ENCODE peak calls at places on chromosomes 11 and 22, in nine cellular contexts. O is testis; Y is pancreas; F is suprapubic skin; Z is Panc1; J is neuronal stem cell; G is CD4-positive, CD25-positive, alpha-beta regulatory T cell; H is effector memory CD4-positive, alpha-beta T cell; Q is A549. L is an unnamed sample. For H3K4me1, the result is how much of the 10 kb centered on the place peaks cover.

GRCh38 chr22:38203090-38203810 is 1.5 kb downstream of the MAFF start:
- DNase-seq in F (peak), Q (no peak), G (peak), O (peak), H (peak), J (no peak), Z (no peak), Y (peak), L (peak)

GRCh38 chr11:61152816-61153592 is 8.2 kb downstream of the VPS37C start:
- DNase-seq in F (no peak), H (no peak), O (no peak), Z (no peak), G (no peak), Q (no peak), Y (no peak), J (no peak), L (peak)

GRCh38 chr11:28963189-28963588 is 855.0 kb downstream of the METTL15 start:
- DNase-seq in Q (no peak), G (no peak), J (no peak), O (no peak), H (no peak), F (no peak), Z (no peak), Y (no peak), L (peak)

GRCh38 chr11:75246006-75246672 is 5.6 kb downstream of the TPBGL start:
- DNase-seq in F (peak), O (peak), J (no peak), Q (no peak), H (no peak), Z (no peak), G (no peak), Y (peak), L (no peak)

GRCh38 chr11:20045098-20045688 is 115.1 kb downstream of the DBX1 start:
- DNase-seq in Q (no peak), Z (no peak), F (no peak), H (no peak), G (no peak), Y (peak), J (no peak), O (no peak), L (no peak)

GRCh38 chr11:115576606-115577005 is 72.4 kb upstream of the CADM1 start:
- DNase-seq in G (no peak), Y (no peak), H (no peak), F (no peak), Z (no peak), O (no peak), Q (no peak), J (no peak), L (no peak)

GRCh38 chr11:1384206-1384965 is 5.3 kb upstream of the BRSK2 start:
- DNase-seq in O (no peak), Y (no peak), Z (no peak), G (no peak), H (no peak), Q (no peak), J (no peak), F (no peak), L (no peak)

GRCh38 chr11:35912883-35913614 is 30.8 kb upstream of the LDLRAD3 start:
- DNase-seq in H (no peak), Z (no peak), O (no peak), Y (no peak), Q (no peak), F (no peak), G (no peak), J (no peak), L (no peak)

GRCh38 chr22:49966041-49966715 is 5.6 kb downstream of the PIM3 start:
- DNase-seq in Y (peak), H (no peak), F (peak), G (no peak), O (no peak), Z (no peak), J (no peak), Q (no peak), L (no peak)
- H3K4me1 ChIP-seq in Y (half or more), H (under half), F (half or more), G (half or more), O (half or more), Z (half or more), J (under half), Q (under half), L (under half)

DNA sequence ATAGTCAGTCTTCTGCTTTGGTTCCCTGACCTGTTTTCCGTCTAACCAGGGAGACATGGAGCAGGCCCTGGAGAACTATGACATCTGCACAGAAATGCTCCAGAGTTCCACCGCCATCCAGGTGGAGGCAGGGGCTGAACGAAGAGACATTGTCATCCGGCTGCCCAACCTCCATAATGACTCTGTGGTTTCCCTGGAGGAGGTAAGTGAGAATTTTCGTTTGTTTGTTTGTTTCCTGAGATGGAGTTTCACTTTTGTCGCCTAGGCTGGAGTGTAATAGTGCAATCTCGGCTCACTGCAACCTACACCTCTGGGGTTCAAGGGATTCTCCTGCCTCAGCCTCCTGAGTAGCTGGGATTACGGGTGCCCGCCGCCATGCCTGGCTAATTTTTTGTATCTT is 52.9 kb downstream of the CABIN1 start:
- DNase-seq in O (no peak), J (no peak), Y (no peak), G (no peak), Z (no peak), H (no peak), Q (no peak), F (no peak), L (no peak)
- H3K4me1 ChIP-seq in O (under half), J (under half), Y (under half), G (under half), Z (under half), H (under half), Q (under half), F (under half), L (under half)

GRCh38 chr11:7485854-7486425 is 634 bp downstream of the OLFML1 start:
- DNase-seq in H (no peak), Z (no peak), G (no peak), O (no peak), F (no peak), Y (no peak), Q (no peak), J (no peak), L (no peak)

GRCh38 chr11:7487360-7487759 is 2.1 kb downstream of the OLFML1 start:
- DNase-seq in Z (no peak), G (no peak), Q (no peak), J (no peak), Y (no peak), H (no peak), O (no peak), F (no peak), L (no peak)

GRCh38 chr11:7488681-7489080 is 3.4 kb downstream of the OLFML1 start:
- DNase-seq in H (no peak), G (no peak), O (no peak), J (no peak), Q (no peak), Z (no peak), Y (no peak), F (no peak), L (no peak)

GRCh38 chr11:7485136-7485853 is at the start of gene OLFML1:
- DNase-seq in G (no peak), O (peak), Z (no peak), Y (no peak), H (no peak), J (no peak), Q (no peak), F (no peak), L (no peak)

GRCh38 chr11:7486731-7487130 is 1.4 kb downstream of the OLFML1 start:
- DNase-seq in O (peak), G (no peak), Z (no peak), F (no peak), J (no peak), H (no peak), Y (no peak), Q (no peak), L (no peak)
- H3K4me1 ChIP-seq in O (under half), G (under half), Z (under half), F (under half), J (under half), H (under half), Y (under half), Q (under half), L (under half)

GRCh38 chr11:110071197-110071596 is 22.0 kb upstream of the ZC3H12C start:
- DNase-seq in Y (no peak), G (no peak), H (no peak), O (no peak), J (no peak), F (no peak), Q (no peak), Z (no peak), L (no peak)
- H3K4me1 ChIP-seq in Y (under half), G (under half), H (under half), O (under half), J (under half), F (under half), Q (under half), Z (under half), L (under half)

DNA sequence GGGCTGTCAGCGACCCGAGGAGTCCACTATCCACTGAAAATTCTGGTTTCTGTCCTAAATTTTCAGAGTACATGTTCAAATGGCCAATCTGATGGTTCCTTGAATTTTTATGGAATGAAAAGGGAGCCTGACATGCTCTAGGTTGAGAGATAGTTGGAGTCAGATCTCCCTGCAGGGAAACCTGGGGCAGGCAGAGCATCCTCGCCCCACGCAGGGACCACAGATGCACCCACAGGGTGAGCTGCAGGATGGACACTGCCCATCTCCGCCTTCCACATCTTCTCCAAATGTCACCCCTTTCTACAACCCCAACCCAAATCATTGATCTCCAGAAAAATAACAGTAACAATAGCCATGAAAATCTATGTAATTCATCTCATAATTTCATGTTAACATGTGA is 114.2 kb upstream of the IGLL5 start:
- DNase-seq in O (no peak), Z (no peak), J (no peak), Y (no peak), G (no peak), F (no peak), Q (no peak), H (no peak), L (no peak)
- H3K4me1 ChIP-seq in O (under half), Z (under half), J (under half), Y (under half), G (under half), F (under half), Q (under half), H (under half), L (under half)

GRCh38 chr22:50299724-50300619 is 7.5 kb downstream of the PLXNB2 start:
- DNase-seq in Q (no peak), H (no peak), J (no peak), O (no peak), Y (no peak), Z (no peak), G (no peak), F (no peak), L (no peak)
- H3K4me1 ChIP-seq in Q (half or more), H (under half), J (under half), O (half or more), Y (half or more), Z (half or more), G (under half), F (half or more), L (under half)

L was measured in PC-3.